ENCODE peak calls at places on chromosome 21, in seven cellular contexts. G is Right ventricle myocardium superior; F is nucleus accumbens; M is neural progenitor cell; B is stimulated activated CD4-positive, alpha-beta T cell treated with anti-CD3 and anti-CD28 coated beads, Interleukin-2, amount 100 ng/mL, for 48 hours; T is SHP77; A is NCI-H2081 treated with DMSO at 0.1 percent for 48 hours. H is an unnamed sample.

GRCh38 chr21:26513212-26513611 is 59.9 kb downstream of the CYYR1 start:
- DNase-seq in G (no peak), F (no peak), M (no peak), B (no peak), T (no peak), A (no peak), H (no peak)

GRCh38 chr21:28605138-28605537 is 387.5 kb downstream of the LTN1 start:
- DNase-seq in G (no peak), F (no peak), M (no peak), B (no peak), T (no peak), A (no peak), H (peak; percentile 85)

GRCh38 chr21:34367320-34367935 is 3.6 kb downstream of the KCNE2 start:
- DNase-seq in G (no peak), F (no peak), M (peak; percentile 70), B (peak; percentile 12), T (peak; percentile 67), A (peak; percentile 13), H (peak; percentile 80)

GRCh38 chr21:42199488-42200463 is 19.2 kb upstream of the ABCG1 start:
- DNase-seq in G (no peak), F (no peak), M (no peak), B (no peak), T (no peak), A (no peak), H (peak; percentile 64)

GRCh38 chr21:41683815-41684214 is 83.0 kb downstream of the RIPK4 start:
- DNase-seq in G (no peak), F (no peak), M (no peak), B (no peak), T (no peak), A (no peak), H (no peak)

GRCh38 chr21:42279341-42279871 is 35.8 kb downstream of the TFF3 start:
- DNase-seq in G (no peak), F (no peak), M (no peak), B (no peak), T (no peak), A (no peak), H (no peak)

GRCh38 chr21:28579986-28580550 is 412.6 kb downstream of the LTN1 start:
- DNase-seq in G (no peak), F (no peak), M (peak; percentile 25), B (no peak), T (no peak), A (no peak), H (no peak)

GRCh38 chr21:33848252-33848953 is 67.2 kb downstream of the ATP5PO start:
- DNase-seq in G (no peak), F (no peak), M (no peak), B (no peak), T (peak; percentile 78), A (no peak), H (peak; percentile 38)

GRCh38 chr21:46051821-46052675 is 45.9 kb upstream of the COL6A2 start:
- DNase-seq in G (no peak), F (no peak), M (no peak), B (no peak), T (no peak), A (no peak), H (no peak)

GRCh38 chr21:41045534-41046268 is 122.3 kb upstream of the BACE2 start:
- DNase-seq in G (no peak), F (no peak), M (peak; percentile 68), B (no peak), T (peak; percentile 77), A (peak; percentile 64), H (peak; percentile 10)

GRCh38 chr21:32572574-32573420 is 12.5 kb downstream of the TCP10L start:
- DNase-seq in G (no peak), F (no peak), M (no peak), B (no peak), T (no peak), A (no peak), H (no peak)

GRCh38 chr21:32719085-32719484 is 8.7 kb downstream of the SYNJ1 start:
- DNase-seq in G (no peak), F (no peak), M (no peak), B (no peak), T (no peak), A (no peak), H (no peak)

GRCh38 chr21:32257952-32258785 is 20.7 kb downstream of the MIS18A start:
- DNase-seq in G (peak; percentile 57), F (peak; percentile 33), M (peak; percentile 88), B (peak; percentile 30), T (peak; percentile 62), A (peak; percentile 3), H (peak; percentile 82)

GRCh38 chr21:45019887-45020537 is 54.4 kb upstream of the ADARB1 start:
- DNase-seq in G (peak; percentile 40), F (no peak), M (no peak), B (no peak), T (no peak), A (no peak), H (no peak)

GRCh38 chr21:36320421-36321324 is 676 bp downstream of the MORC3 start:
- DNase-seq in G (peak; percentile 84), F (no peak), M (no peak), B (peak; percentile 63), T (peak; percentile 53), A (no peak), H (peak; percentile 72)

GRCh38 chr21:43930074-43930847 is 65.2 kb downstream of the AGPAT3 start:
- DNase-seq in G (no peak), F (no peak), M (no peak), B (no peak), T (no peak), A (no peak), H (no peak)